ENCODE peak calls at places on chromosomes 6 and 20, in five cellular contexts. One of them, this sample, is unnamed.

GRCh38 chr6:28838289-28838633 is 85.5 kb downstream of the TRIM27 start:
- DNase-seq in heart right ventricle: peak; percentile 32
- DNase-seq in mammary epithelial cell: peak; percentile 70
- DNase-seq in A673: peak; percentile 80
- DNase-seq in CD8-positive, alpha-beta T cell: peak; percentile 52
- DNase-seq in this sample: peak; percentile 46

GRCh38 chr6:147221739-147222138 is 17.5 kb downstream of the STXBP5 start:
- DNase-seq in mammary epithelial cell: no peak
- DNase-seq in CD8-positive, alpha-beta T cell: no peak
- DNase-seq in A673: no peak
- DNase-seq in heart right ventricle: no peak
- DNase-seq in this sample: no peak

GRCh38 chr6:9062581-9062980 is 627.2 kb upstream of the SLC35B3 start:
- DNase-seq in heart right ventricle: no peak
- DNase-seq in A673: no peak
- DNase-seq in CD8-positive, alpha-beta T cell: no peak
- DNase-seq in mammary epithelial cell: no peak
- DNase-seq in this sample: no peak

GRCh38 chr6:70413829-70414494 is 654 bp downstream of the FAM135A start:
- DNase-seq in heart right ventricle: no peak
- DNase-seq in A673: peak; percentile 47
- DNase-seq in mammary epithelial cell: peak; percentile 36
- DNase-seq in CD8-positive, alpha-beta T cell: no peak
- DNase-seq in this sample: peak; percentile 10

GRCh38 chr20:45230631-45231030 is 9.5 kb downstream of the SEMG2 start:
- DNase-seq in mammary epithelial cell: no peak
- DNase-seq in heart right ventricle: no peak
- DNase-seq in A673: no peak
- DNase-seq in CD8-positive, alpha-beta T cell: no peak
- DNase-seq in this sample: no peak

GRCh38 chr20:44765647-44766367 is 20.1 kb downstream of the KCNK15 start:
- DNase-seq in A673: no peak
- DNase-seq in CD8-positive, alpha-beta T cell: no peak
- DNase-seq in heart right ventricle: no peak
- DNase-seq in mammary epithelial cell: peak; percentile 56
- DNase-seq in this sample: no peak

GRCh38 chr20:29497261-29497671 is 1760.2 kb upstream of the DEFB115 start:
- DNase-seq in heart right ventricle: peak; percentile 53
- DNase-seq in mammary epithelial cell: no peak
- DNase-seq in CD8-positive, alpha-beta T cell: no peak
- DNase-seq in A673: peak; percentile 67
- DNase-seq in this sample: peak; percentile 1

GRCh38 chr6:150599199-150600002 is at the start of gene PLEKHG1:
- DNase-seq in A673: peak; percentile 75
- DNase-seq in mammary epithelial cell: peak; percentile 77
- DNase-seq in heart right ventricle: peak; percentile 77
- DNase-seq in CD8-positive, alpha-beta T cell: peak; percentile 49
- DNase-seq in this sample: peak; percentile 78

GRCh38 chr20:51611625-51611890 is 69.0 kb upstream of the NFATC2 start:
- DNase-seq in CD8-positive, alpha-beta T cell: no peak
- DNase-seq in A673: no peak
- DNase-seq in mammary epithelial cell: no peak
- DNase-seq in heart right ventricle: no peak
- DNase-seq in this sample: no peak

GRCh38 chr6:21104288-21104687 is 489.3 kb upstream of the SOX4 start:
- DNase-seq in mammary epithelial cell: no peak
- DNase-seq in CD8-positive, alpha-beta T cell: no peak
- DNase-seq in A673: no peak
- DNase-seq in heart right ventricle: no peak
- DNase-seq in this sample: no peak

GRCh38 chr20:10935658-10936057 is 261.9 kb upstream of the JAG1 start:
- DNase-seq in mammary epithelial cell: no peak
- DNase-seq in A673: peak; percentile 48
- DNase-seq in CD8-positive, alpha-beta T cell: no peak
- DNase-seq in heart right ventricle: peak; percentile 14
- DNase-seq in this sample: no peak

GRCh38 chr6:11975353-11975977 is 36.6 kb upstream of the HIVEP1 start:
- DNase-seq in CD8-positive, alpha-beta T cell: peak; percentile 22
- DNase-seq in A673: no peak
- DNase-seq in mammary epithelial cell: no peak
- DNase-seq in heart right ventricle: peak; percentile 21
- DNase-seq in this sample: no peak

GRCh38 chr6:116268589-116269293 is 11.0 kb downstream of the TSPYL1 start:
- DNase-seq in mammary epithelial cell: peak; percentile 68
- DNase-seq in A673: peak; percentile 91
- DNase-seq in CD8-positive, alpha-beta T cell: no peak
- DNase-seq in heart right ventricle: no peak
- DNase-seq in this sample: no peak

GRCh38 chr6:157030756-157031155 is 253.6 kb downstream of the ARID1B start:
- DNase-seq in CD8-positive, alpha-beta T cell: no peak
- DNase-seq in mammary epithelial cell: no peak
- DNase-seq in A673: no peak
- DNase-seq in heart right ventricle: no peak
- DNase-seq in this sample: no peak

GRCh38 chr6:98124176-98124575 is 710.2 kb upstream of the POU3F2 start:
- DNase-seq in mammary epithelial cell: peak; percentile 93
- DNase-seq in A673: no peak
- DNase-seq in heart right ventricle: no peak
- DNase-seq in CD8-positive, alpha-beta T cell: no peak
- DNase-seq in this sample: no peak

GRCh38 chr6:42963855-42964605 is 3.5 kb downstream of the GNMT start:
- DNase-seq in A673: peak; percentile 67
- DNase-seq in heart right ventricle: no peak
- DNase-seq in mammary epithelial cell: peak; percentile 37
- DNase-seq in CD8-positive, alpha-beta T cell: peak; percentile 39
- DNase-seq in this sample: peak; percentile 6

GRCh38 chr6:37272834-37273566 is 15.1 kb upstream of the TMEM217 start:
- DNase-seq in A673: peak; percentile 15
- DNase-seq in CD8-positive, alpha-beta T cell: no peak
- DNase-seq in mammary epithelial cell: no peak
- DNase-seq in heart right ventricle: no peak
- DNase-seq in this sample: no peak

GRCh38 chr20:1623501-1624250 is 3.9 kb upstream of the SIRPB1 start:
- DNase-seq in heart right ventricle: no peak
- DNase-seq in mammary epithelial cell: no peak
- DNase-seq in A673: no peak
- DNase-seq in CD8-positive, alpha-beta T cell: no peak
- DNase-seq in this sample: no peak
- H3K4me1 ChIP-seq in heart right ventricle: peaks cover 65% of the 10 kb centered on the region
- H3K4me1 ChIP-seq in mammary epithelial cell: peaks cover 16% of the 10 kb centered on the region
- H3K4me1 ChIP-seq in A673: no peaks in the 10 kb centered on the region
- H3K4me1 ChIP-seq in CD8-positive, alpha-beta T cell: peaks cover 55% of the 10 kb centered on the region
- H3K4me1 ChIP-seq in this sample: no peaks in the 10 kb centered on the region

GRCh38 chr6:148709577-148709976 is 37.3 kb upstream of the UST start:
- DNase-seq in heart right ventricle: no peak
- DNase-seq in mammary epithelial cell: no peak
- DNase-seq in A673: no peak
- DNase-seq in CD8-positive, alpha-beta T cell: no peak
- DNase-seq in this sample: no peak

GRCh38 chr6:148716811-148717210 is 30.0 kb upstream of the UST start:
- DNase-seq in A673: no peak
- DNase-seq in mammary epithelial cell: no peak
- DNase-seq in CD8-positive, alpha-beta T cell: no peak
- DNase-seq in heart right ventricle: no peak
- DNase-seq in this sample: no peak

GRCh38 chr6:148713033-148713738 is 33.6 kb upstream of the UST start:
- DNase-seq in A673: no peak
- DNase-seq in heart right ventricle: no peak
- DNase-seq in CD8-positive, alpha-beta T cell: no peak
- DNase-seq in mammary epithelial cell: no peak
- DNase-seq in this sample: no peak

GRCh38 chr6:148713896-148714295 is 32.9 kb upstream of the UST start:
- DNase-seq in CD8-positive, alpha-beta T cell: no peak
- DNase-seq in A673: no peak
- DNase-seq in heart right ventricle: no peak
- DNase-seq in mammary epithelial cell: no peak
- DNase-seq in this sample: no peak

GRCh38 chr6:148711833-148712653 is 34.8 kb upstream of the UST start:
- DNase-seq in A673: no peak
- DNase-seq in heart right ventricle: no peak
- DNase-seq in CD8-positive, alpha-beta T cell: no peak
- DNase-seq in mammary epithelial cell: peak; percentile 34
- DNase-seq in this sample: no peak
- H3K4me3 ChIP-seq in A673: no peak overlapping the region
- H3K4me3 ChIP-seq in heart right ventricle: no peak overlapping the region
- H3K4me3 ChIP-seq in CD8-positive, alpha-beta T cell: no peak overlapping the region
- H3K4me3 ChIP-seq in mammary epithelial cell: no peak overlapping the region
- H3K4me3 ChIP-seq in this sample: no peak overlapping the region

DNA sequence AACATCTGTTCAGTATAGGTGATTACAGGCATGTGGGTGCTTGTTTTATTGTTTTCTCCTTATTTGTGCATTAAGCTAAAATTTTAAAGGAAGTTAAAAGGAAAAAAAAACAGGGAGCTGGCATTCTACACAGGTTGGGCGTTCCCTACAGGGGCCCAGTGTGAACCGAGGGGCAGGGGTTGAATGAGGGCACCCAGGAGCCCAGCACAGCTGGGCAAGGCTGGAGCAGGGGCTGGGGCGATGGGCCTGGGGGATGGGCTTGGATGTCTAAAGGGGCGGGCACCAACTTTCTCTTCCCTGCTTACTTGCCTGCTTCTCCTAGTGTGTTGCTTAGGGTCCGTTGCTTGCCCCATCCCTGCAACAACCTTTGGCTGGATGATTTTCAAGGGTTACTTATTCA is 230.2 kb upstream of the RNF24 start:
- DNase-seq in mammary epithelial cell: no peak
- DNase-seq in CD8-positive, alpha-beta T cell: no peak
- DNase-seq in A673: no peak
- DNase-seq in heart right ventricle: no peak
- DNase-seq in this sample: no peak
- H3K27ac ChIP-seq in mammary epithelial cell: no peak overlapping the region
- H3K27ac ChIP-seq in CD8-positive, alpha-beta T cell: no peak overlapping the region
- H3K27ac ChIP-seq in A673: peak overlapping the region; percentile 95
- H3K27ac ChIP-seq in heart right ventricle: no peak overlapping the region
- H3K27ac ChIP-seq in this sample: no peak overlapping the region

GRCh38 chr6:18261877-18262276 is 2.5 kb downstream of the DEK start:
- DNase-seq in mammary epithelial cell: no peak
- DNase-seq in CD8-positive, alpha-beta T cell: no peak
- DNase-seq in heart right ventricle: no peak
- DNase-seq in A673: no peak
- DNase-seq in this sample: no peak
- H3K4me1 ChIP-seq in mammary epithelial cell: peaks cover 39% of the 10 kb centered on the region
- H3K4me1 ChIP-seq in CD8-positive, alpha-beta T cell: peaks cover 28% of the 10 kb centered on the region
- H3K4me1 ChIP-seq in heart right ventricle: peaks cover 52% of the 10 kb centered on the region
- H3K4me1 ChIP-seq in A673: peaks cover 54% of the 10 kb centered on the region
- H3K4me1 ChIP-seq in this sample: peaks cover 29% of the 10 kb centered on the region